ENCODE peak calls at places on chromosomes 3 and 15, in ten cellular contexts. One of them, this sample, is unnamed.

GRCh38 chr15:98651581-98652220 is 3.4 kb downstream of the IGF1R start:
- DNase-seq in HT-29: no peak
- DNase-seq in amniotic stem cell: no peak
- DNase-seq in hippocampal formation: no peak
- DNase-seq in GM03348: peak; percentile 41
- DNase-seq in RWPE1: peak; percentile 52
- DNase-seq in activated CD4-positive, alpha-beta T cell treated with anti-CD3 and anti-CD28 coated beads, Interleukin-2, amount 50 U/mL, for 1 hour: peak; percentile 13
- DNase-seq in T-helper 2 cell: no peak
- DNase-seq in mucosa of descending colon: no peak
- DNase-seq in adrenal gland: no peak
- DNase-seq in this sample: no peak

GRCh38 chr15:94259121-94259776 is 27.9 kb downstream of the MCTP2 start:
- DNase-seq in HT-29: no peak
- DNase-seq in amniotic stem cell: no peak
- DNase-seq in hippocampal formation: no peak
- DNase-seq in GM03348: no peak
- DNase-seq in RWPE1: peak; percentile 28
- DNase-seq in activated CD4-positive, alpha-beta T cell treated with anti-CD3 and anti-CD28 coated beads, Interleukin-2, amount 50 U/mL, for 1 hour: no peak
- DNase-seq in T-helper 2 cell: no peak
- DNase-seq in mucosa of descending colon: no peak
- DNase-seq in adrenal gland: no peak
- DNase-seq in this sample: no peak

GRCh38 chr15:54917312-54917711 is 279.4 kb downstream of the RSL24D1 start:
- DNase-seq in HT-29: no peak
- DNase-seq in amniotic stem cell: no peak
- DNase-seq in hippocampal formation: no peak
- DNase-seq in GM03348: no peak
- DNase-seq in RWPE1: no peak
- DNase-seq in activated CD4-positive, alpha-beta T cell treated with anti-CD3 and anti-CD28 coated beads, Interleukin-2, amount 50 U/mL, for 1 hour: no peak
- DNase-seq in T-helper 2 cell: no peak
- DNase-seq in mucosa of descending colon: no peak
- DNase-seq in adrenal gland: no peak
- DNase-seq in this sample: no peak

GRCh38 chr3:23096041-23096440 is 107.1 kb upstream of the UBE2E2 start:
- DNase-seq in HT-29: no peak
- DNase-seq in amniotic stem cell: no peak
- DNase-seq in hippocampal formation: no peak
- DNase-seq in GM03348: no peak
- DNase-seq in RWPE1: no peak
- DNase-seq in activated CD4-positive, alpha-beta T cell treated with anti-CD3 and anti-CD28 coated beads, Interleukin-2, amount 50 U/mL, for 1 hour: no peak
- DNase-seq in T-helper 2 cell: no peak
- DNase-seq in mucosa of descending colon: no peak
- DNase-seq in adrenal gland: no peak
- DNase-seq in this sample: no peak

GRCh38 chr3:70742081-70742480 is 429.6 kb upstream of the MDFIC2 start:
- DNase-seq in HT-29: no peak
- DNase-seq in amniotic stem cell: no peak
- DNase-seq in hippocampal formation: no peak
- DNase-seq in GM03348: no peak
- DNase-seq in RWPE1: no peak
- DNase-seq in activated CD4-positive, alpha-beta T cell treated with anti-CD3 and anti-CD28 coated beads, Interleukin-2, amount 50 U/mL, for 1 hour: no peak
- DNase-seq in T-helper 2 cell: no peak
- DNase-seq in mucosa of descending colon: no peak
- DNase-seq in adrenal gland: no peak
- DNase-seq in this sample: no peak

GRCh38 chr3:182212479-182213076 is 500.9 kb downstream of the SOX2 start:
- DNase-seq in HT-29: peak; percentile 97
- DNase-seq in amniotic stem cell: no peak
- DNase-seq in hippocampal formation: no peak
- DNase-seq in GM03348: no peak
- DNase-seq in RWPE1: peak; percentile 89
- DNase-seq in activated CD4-positive, alpha-beta T cell treated with anti-CD3 and anti-CD28 coated beads, Interleukin-2, amount 50 U/mL, for 1 hour: no peak
- DNase-seq in T-helper 2 cell: no peak
- DNase-seq in mucosa of descending colon: no peak
- DNase-seq in adrenal gland: peak; percentile 19
- DNase-seq in this sample: peak; percentile 96

GRCh38 chr3:105364113-105364512 is 2.6 kb upstream of the ALCAM start:
- DNase-seq in HT-29: no peak
- DNase-seq in amniotic stem cell: peak; percentile 54
- DNase-seq in hippocampal formation: no peak
- DNase-seq in GM03348: no peak
- DNase-seq in RWPE1: peak; percentile 26
- DNase-seq in activated CD4-positive, alpha-beta T cell treated with anti-CD3 and anti-CD28 coated beads, Interleukin-2, amount 50 U/mL, for 1 hour: no peak
- DNase-seq in T-helper 2 cell: no peak
- DNase-seq in mucosa of descending colon: no peak
- DNase-seq in adrenal gland: no peak
- DNase-seq in this sample: no peak

GRCh38 chr15:77632760-77633133 is at the start of gene LINGO1:
- DNase-seq in HT-29: no peak
- DNase-seq in amniotic stem cell: no peak
- DNase-seq in hippocampal formation: peak; percentile 59
- DNase-seq in GM03348: peak; percentile 51
- DNase-seq in RWPE1: no peak
- DNase-seq in activated CD4-positive, alpha-beta T cell treated with anti-CD3 and anti-CD28 coated beads, Interleukin-2, amount 50 U/mL, for 1 hour: no peak
- DNase-seq in T-helper 2 cell: no peak
- DNase-seq in mucosa of descending colon: no peak
- DNase-seq in adrenal gland: no peak
- DNase-seq in this sample: no peak

GRCh38 chr15:25690673-25691543 is 172.2 kb downstream of the ATP10A start:
- DNase-seq in HT-29: no peak
- DNase-seq in amniotic stem cell: peak; percentile 6
- DNase-seq in hippocampal formation: no peak
- DNase-seq in GM03348: peak; percentile 85
- DNase-seq in RWPE1: peak; percentile 15
- DNase-seq in activated CD4-positive, alpha-beta T cell treated with anti-CD3 and anti-CD28 coated beads, Interleukin-2, amount 50 U/mL, for 1 hour: no peak
- DNase-seq in T-helper 2 cell: no peak
- DNase-seq in mucosa of descending colon: no peak
- DNase-seq in adrenal gland: no peak
- DNase-seq in this sample: peak; percentile 29

GRCh38 chr3:63940389-63940757 is 28.2 kb upstream of the SCAANT1 start:
- DNase-seq in HT-29: no peak
- DNase-seq in amniotic stem cell: no peak
- DNase-seq in hippocampal formation: no peak
- DNase-seq in GM03348: peak; percentile 45
- DNase-seq in RWPE1: peak; percentile 53
- DNase-seq in activated CD4-positive, alpha-beta T cell treated with anti-CD3 and anti-CD28 coated beads, Interleukin-2, amount 50 U/mL, for 1 hour: no peak
- DNase-seq in T-helper 2 cell: no peak
- DNase-seq in mucosa of descending colon: no peak
- DNase-seq in adrenal gland: no peak
- DNase-seq in this sample: peak; percentile 77

GRCh38 chr3:195876297-195877031 is 31.9 kb downstream of the TNK2 start:
- DNase-seq in HT-29: peak; percentile 96
- DNase-seq in amniotic stem cell: no peak
- DNase-seq in hippocampal formation: no peak
- DNase-seq in GM03348: no peak
- DNase-seq in RWPE1: no peak
- DNase-seq in activated CD4-positive, alpha-beta T cell treated with anti-CD3 and anti-CD28 coated beads, Interleukin-2, amount 50 U/mL, for 1 hour: peak; percentile 13
- DNase-seq in T-helper 2 cell: no peak
- DNase-seq in mucosa of descending colon: peak; percentile 93
- DNase-seq in adrenal gland: no peak
- DNase-seq in this sample: peak; percentile 73

GRCh38 chr15:78280289-78281072 is 16.1 kb downstream of the DNAJA4 start:
- DNase-seq in HT-29: no peak
- DNase-seq in amniotic stem cell: no peak
- DNase-seq in hippocampal formation: no peak
- DNase-seq in GM03348: no peak
- DNase-seq in RWPE1: no peak
- DNase-seq in activated CD4-positive, alpha-beta T cell treated with anti-CD3 and anti-CD28 coated beads, Interleukin-2, amount 50 U/mL, for 1 hour: no peak
- DNase-seq in T-helper 2 cell: no peak
- DNase-seq in mucosa of descending colon: no peak
- DNase-seq in adrenal gland: no peak
- DNase-seq in this sample: no peak

GRCh38 chr3:197420115-197420514 is 121.7 kb upstream of the DLG1 start:
- DNase-seq in HT-29: no peak
- DNase-seq in amniotic stem cell: no peak
- DNase-seq in hippocampal formation: no peak
- DNase-seq in GM03348: no peak
- DNase-seq in RWPE1: no peak
- DNase-seq in activated CD4-positive, alpha-beta T cell treated with anti-CD3 and anti-CD28 coated beads, Interleukin-2, amount 50 U/mL, for 1 hour: no peak
- DNase-seq in T-helper 2 cell: no peak
- DNase-seq in mucosa of descending colon: no peak
- DNase-seq in adrenal gland: no peak
- DNase-seq in this sample: no peak

GRCh38 chr3:45975696-45976095 is 19.9 kb downstream of the FYCO1 start:
- DNase-seq in HT-29: no peak
- DNase-seq in amniotic stem cell: no peak
- DNase-seq in hippocampal formation: no peak
- DNase-seq in GM03348: no peak
- DNase-seq in RWPE1: no peak
- DNase-seq in activated CD4-positive, alpha-beta T cell treated with anti-CD3 and anti-CD28 coated beads, Interleukin-2, amount 50 U/mL, for 1 hour: no peak
- DNase-seq in T-helper 2 cell: no peak
- DNase-seq in mucosa of descending colon: no peak
- DNase-seq in adrenal gland: no peak
- DNase-seq in this sample: no peak

GRCh38 chr3:121870710-121871109 is 23.5 kb upstream of the SLC15A2 start:
- DNase-seq in HT-29: no peak
- DNase-seq in amniotic stem cell: no peak
- DNase-seq in hippocampal formation: no peak
- DNase-seq in GM03348: no peak
- DNase-seq in RWPE1: peak; percentile 5
- DNase-seq in activated CD4-positive, alpha-beta T cell treated with anti-CD3 and anti-CD28 coated beads, Interleukin-2, amount 50 U/mL, for 1 hour: no peak
- DNase-seq in T-helper 2 cell: no peak
- DNase-seq in mucosa of descending colon: no peak
- DNase-seq in adrenal gland: no peak
- DNase-seq in this sample: no peak

GRCh38 chr15:49669288-49669687 is 48.4 kb downstream of the DTWD1 start:
- DNase-seq in HT-29: no peak
- DNase-seq in amniotic stem cell: no peak
- DNase-seq in hippocampal formation: no peak
- DNase-seq in GM03348: no peak
- DNase-seq in RWPE1: no peak
- DNase-seq in activated CD4-positive, alpha-beta T cell treated with anti-CD3 and anti-CD28 coated beads, Interleukin-2, amount 50 U/mL, for 1 hour: no peak
- DNase-seq in T-helper 2 cell: no peak
- DNase-seq in mucosa of descending colon: no peak
- DNase-seq in adrenal gland: no peak
- DNase-seq in this sample: no peak

GRCh38 chr3:161096771-161097367 is 8.3 kb downstream of the B3GALNT1 start:
- DNase-seq in HT-29: peak; percentile 76
- DNase-seq in amniotic stem cell: no peak
- DNase-seq in hippocampal formation: no peak
- DNase-seq in GM03348: no peak
- DNase-seq in RWPE1: peak; percentile 7
- DNase-seq in activated CD4-positive, alpha-beta T cell treated with anti-CD3 and anti-CD28 coated beads, Interleukin-2, amount 50 U/mL, for 1 hour: peak; percentile 3
- DNase-seq in T-helper 2 cell: no peak
- DNase-seq in mucosa of descending colon: no peak
- DNase-seq in adrenal gland: no peak
- DNase-seq in this sample: no peak

GRCh38 chr15:88450125-88450798 is 16.9 kb downstream of the MRPL46 start:
- DNase-seq in HT-29: peak; percentile 84
- DNase-seq in amniotic stem cell: no peak
- DNase-seq in hippocampal formation: peak; percentile 38
- DNase-seq in GM03348: peak; percentile 87
- DNase-seq in RWPE1: peak; percentile 72
- DNase-seq in activated CD4-positive, alpha-beta T cell treated with anti-CD3 and anti-CD28 coated beads, Interleukin-2, amount 50 U/mL, for 1 hour: peak; percentile 54
- DNase-seq in T-helper 2 cell: no peak
- DNase-seq in mucosa of descending colon: no peak
- DNase-seq in adrenal gland: peak; percentile 57
- DNase-seq in this sample: peak; percentile 68

GRCh38 chr3:45132568-45133211 is 13.5 kb downstream of the CDCP1 start:
- DNase-seq in HT-29: no peak
- DNase-seq in amniotic stem cell: no peak
- DNase-seq in hippocampal formation: no peak
- DNase-seq in GM03348: no peak
- DNase-seq in RWPE1: no peak
- DNase-seq in activated CD4-positive, alpha-beta T cell treated with anti-CD3 and anti-CD28 coated beads, Interleukin-2, amount 50 U/mL, for 1 hour: no peak
- DNase-seq in T-helper 2 cell: no peak
- DNase-seq in mucosa of descending colon: no peak
- DNase-seq in adrenal gland: no peak
- DNase-seq in this sample: no peak

GRCh38 chr3:14093831-14094230 is 30.8 kb downstream of the CHCHD4 start:
- DNase-seq in HT-29: no peak
- DNase-seq in amniotic stem cell: no peak
- DNase-seq in hippocampal formation: no peak
- DNase-seq in GM03348: no peak
- DNase-seq in RWPE1: no peak
- DNase-seq in activated CD4-positive, alpha-beta T cell treated with anti-CD3 and anti-CD28 coated beads, Interleukin-2, amount 50 U/mL, for 1 hour: no peak
- DNase-seq in T-helper 2 cell: no peak
- DNase-seq in mucosa of descending colon: no peak
- DNase-seq in adrenal gland: no peak
- DNase-seq in this sample: no peak

GRCh38 chr3:13879102-13879945 is 547 bp downstream of the WNT7A start:
- DNase-seq in HT-29: no peak
- DNase-seq in amniotic stem cell: no peak
- DNase-seq in hippocampal formation: no peak
- DNase-seq in GM03348: peak; percentile 29
- DNase-seq in RWPE1: peak; percentile 34
- DNase-seq in activated CD4-positive, alpha-beta T cell treated with anti-CD3 and anti-CD28 coated beads, Interleukin-2, amount 50 U/mL, for 1 hour: peak; percentile 47
- DNase-seq in T-helper 2 cell: no peak
- DNase-seq in mucosa of descending colon: no peak
- DNase-seq in adrenal gland: no peak
- DNase-seq in this sample: no peak

GRCh38 chr15:73927476-73928240 is 1.4 kb downstream of the LOXL1 start:
- DNase-seq in HT-29: peak; percentile 75
- DNase-seq in amniotic stem cell: peak; percentile 26
- DNase-seq in hippocampal formation: no peak
- DNase-seq in GM03348: peak; percentile 80
- DNase-seq in RWPE1: peak; percentile 72
- DNase-seq in activated CD4-positive, alpha-beta T cell treated with anti-CD3 and anti-CD28 coated beads, Interleukin-2, amount 50 U/mL, for 1 hour: peak; percentile 77
- DNase-seq in T-helper 2 cell: peak; percentile 69
- DNase-seq in mucosa of descending colon: peak; percentile 74
- DNase-seq in adrenal gland: peak; percentile 56
- DNase-seq in this sample: peak; percentile 48

GRCh38 chr15:54099010-54099409 is 120.8 kb downstream of the UNC13C start:
- DNase-seq in HT-29: no peak
- DNase-seq in amniotic stem cell: no peak
- DNase-seq in hippocampal formation: no peak
- DNase-seq in GM03348: no peak
- DNase-seq in RWPE1: no peak
- DNase-seq in activated CD4-positive, alpha-beta T cell treated with anti-CD3 and anti-CD28 coated beads, Interleukin-2, amount 50 U/mL, for 1 hour: no peak
- DNase-seq in T-helper 2 cell: no peak
- DNase-seq in mucosa of descending colon: no peak
- DNase-seq in adrenal gland: no peak
- DNase-seq in this sample: no peak

GRCh38 chr3:104436536-104436935 is 930.2 kb upstream of the ALCAM start:
- DNase-seq in HT-29: no peak
- DNase-seq in amniotic stem cell: no peak
- DNase-seq in hippocampal formation: no peak
- DNase-seq in GM03348: no peak
- DNase-seq in RWPE1: no peak
- DNase-seq in activated CD4-positive, alpha-beta T cell treated with anti-CD3 and anti-CD28 coated beads, Interleukin-2, amount 50 U/mL, for 1 hour: no peak
- DNase-seq in T-helper 2 cell: no peak
- DNase-seq in mucosa of descending colon: no peak
- DNase-seq in adrenal gland: no peak
- DNase-seq in this sample: no peak

GRCh38 chr15:57165992-57166391 is 210.3 kb upstream of the CGNL1 start:
- DNase-seq in HT-29: no peak
- DNase-seq in amniotic stem cell: no peak
- DNase-seq in hippocampal formation: no peak
- DNase-seq in GM03348: no peak
- DNase-seq in RWPE1: no peak
- DNase-seq in activated CD4-positive, alpha-beta T cell treated with anti-CD3 and anti-CD28 coated beads, Interleukin-2, amount 50 U/mL, for 1 hour: no peak
- DNase-seq in T-helper 2 cell: no peak
- DNase-seq in mucosa of descending colon: no peak
- DNase-seq in adrenal gland: no peak
- DNase-seq in this sample: no peak

GRCh38 chr15:98653686-98654085 is 5.3 kb downstream of the IGF1R start:
- DNase-seq in HT-29: no peak
- DNase-seq in amniotic stem cell: no peak
- DNase-seq in hippocampal formation: no peak
- DNase-seq in GM03348: peak; percentile 39
- DNase-seq in RWPE1: no peak
- DNase-seq in activated CD4-positive, alpha-beta T cell treated with anti-CD3 and anti-CD28 coated beads, Interleukin-2, amount 50 U/mL, for 1 hour: no peak
- DNase-seq in T-helper 2 cell: no peak
- DNase-seq in mucosa of descending colon: no peak
- DNase-seq in adrenal gland: no peak
- DNase-seq in this sample: no peak

GRCh38 chr3:152909180-152909883 is 74.4 kb downstream of the P2RY1 start:
- DNase-seq in HT-29: no peak
- DNase-seq in amniotic stem cell: no peak
- DNase-seq in hippocampal formation: no peak
- DNase-seq in GM03348: peak; percentile 27
- DNase-seq in RWPE1: no peak
- DNase-seq in activated CD4-positive, alpha-beta T cell treated with anti-CD3 and anti-CD28 coated beads, Interleukin-2, amount 50 U/mL, for 1 hour: no peak
- DNase-seq in T-helper 2 cell: no peak
- DNase-seq in mucosa of descending colon: no peak
- DNase-seq in adrenal gland: peak; percentile 31
- DNase-seq in this sample: peak; percentile 74

GRCh38 chr3:195068481-195069080 is 202.4 kb downstream of the XXYLT1 start:
- DNase-seq in HT-29: no peak
- DNase-seq in amniotic stem cell: no peak
- DNase-seq in hippocampal formation: no peak
- DNase-seq in GM03348: no peak
- DNase-seq in RWPE1: no peak
- DNase-seq in activated CD4-positive, alpha-beta T cell treated with anti-CD3 and anti-CD28 coated beads, Interleukin-2, amount 50 U/mL, for 1 hour: no peak
- DNase-seq in T-helper 2 cell: no peak
- DNase-seq in mucosa of descending colon: no peak
- DNase-seq in adrenal gland: no peak
- DNase-seq in this sample: no peak